ENCODE peak calls at places on chromosomes 2 and 18, in seven cellular contexts. J is fibroblast of lung, I is pancreas, E is GM10248, D is fibroblast of the aortic adventitia, O is tibial artery, V is kidney. Q is an unnamed sample.

GRCh38 chr18:48306838-48307237 is 102.3 kb downstream of the ZBTB7C start:
- DNase-seq in O (no peak), D (no peak), J (no peak), E (no peak), V (no peak), I (no peak), Q (no peak)

GRCh38 chr2:43269074-43269572 is 42.7 kb upstream of the ZFP36L2 start:
- DNase-seq in O (peak), E (no peak), I (no peak), V (peak), D (peak), J (peak), Q (peak)

GRCh38 chr2:201149064-201149820 is 33.3 kb downstream of the CFLAR start:
- DNase-seq in O (no peak), V (no peak), J (peak), I (no peak), E (no peak), D (peak), Q (peak)

GRCh38 chr2:79909521-79909920 is 395.0 kb downstream of the LRRTM1 start:
- DNase-seq in O (no peak), J (no peak), E (no peak), V (no peak), I (no peak), D (no peak), Q (no peak)

GRCh38 chr2:221402072-221402471 is 170.0 kb downstream of the EPHA4 start:
- DNase-seq in E (no peak), D (peak), J (no peak), O (no peak), V (no peak), I (no peak), Q (peak)

GRCh38 chr18:48135436-48135966 is 205.0 kb upstream of the SMAD2 start:
- DNase-seq in E (no peak), D (no peak), I (no peak), J (no peak), O (peak), V (no peak), Q (no peak)

GRCh38 chr18:7467708-7468466 is 99.2 kb upstream of the PTPRM start:
- DNase-seq in E (no peak), V (no peak), O (no peak), J (peak), I (no peak), D (no peak), Q (no peak)

GRCh38 chr2:6181525-6182270 is 489.5 kb downstream of the SOX11 start:
- DNase-seq in O (no peak), I (no peak), D (peak), E (no peak), J (peak), V (no peak), Q (no peak)

GRCh38 chr18:13449651-13450050 is 231.1 kb downstream of the LDLRAD4 start:
- DNase-seq in E (no peak), O (no peak), D (no peak), I (no peak), J (no peak), V (no peak), Q (no peak)

GRCh38 chr2:71452565-71452964 is 796 bp upstream of the DYSF start:
- DNase-seq in O (no peak), V (no peak), J (peak), D (peak), I (no peak), E (no peak), Q (peak)

GRCh38 chr2:185583058-185583816 is 155.4 kb upstream of the FSIP2 start:
- DNase-seq in E (no peak), D (peak), I (no peak), V (peak), O (no peak), J (peak), Q (no peak)

GRCh38 chr18:9643549-9643948 is 29.2 kb upstream of the PPP4R1 start:
- DNase-seq in O (no peak), J (peak), E (no peak), D (peak), V (no peak), I (no peak), Q (peak)

GRCh38 chr18:44887227-44887631 is 206.5 kb downstream of the SETBP1 start:
- DNase-seq in E (peak), J (no peak), D (peak), V (no peak), I (no peak), O (no peak), Q (peak)

GRCh38 chr2:100588071-100588786 is 25.4 kb downstream of the PDCL3 start:
- DNase-seq in V (no peak), E (peak), D (peak), J (peak), O (no peak), I (no peak), Q (peak)

GRCh38 chr2:197575987-197576386 is 60.1 kb downstream of the MOB4 start:
- DNase-seq in O (peak), E (no peak), I (no peak), V (no peak), J (peak), D (peak), Q (peak)

GRCh38 chr2:150485114-150485870 is 2.2 kb downstream of the RND3 start:
- DNase-seq in I (peak), V (peak), J (peak), E (peak), D (peak), O (peak), Q (peak)

DNA sequence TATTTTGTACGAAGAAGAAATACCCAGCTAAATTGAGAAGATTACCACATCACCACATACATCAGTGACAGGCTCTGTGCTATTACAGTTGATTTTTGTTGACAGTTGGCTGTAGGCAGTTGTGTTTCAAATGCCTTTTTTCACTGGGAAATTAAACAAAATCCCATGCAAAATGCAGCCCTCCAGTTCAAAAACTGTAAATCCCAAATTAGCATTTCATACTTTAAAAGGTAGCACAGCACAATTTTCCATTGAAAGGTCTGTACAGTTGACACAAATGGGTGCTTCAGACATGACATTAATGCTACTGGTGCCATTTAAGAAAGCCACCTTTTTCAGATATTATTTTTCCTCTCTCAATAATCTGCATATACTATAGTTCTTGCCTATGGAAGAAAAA is 807.2 kb downstream of the BCL11A start:
- DNase-seq in D (no peak), E (no peak), V (no peak), O (no peak), I (no peak), J (no peak), Q (no peak)
- TF ChIP-seq CTCF in D (no peak), E (no peak), V (no peak), O (no peak), I (no peak), J (no peak), Q (no peak)

GRCh38 chr18:62566199-62566598 is 43.4 kb downstream of the ZCCHC2 start:
- DNase-seq in I (no peak), J (peak), D (peak), E (no peak), O (no peak), V (no peak), Q (no peak)
- TF ChIP-seq CTCF in I (no peak), J (peak), D (peak), E (peak), O (peak), V (peak), Q (peak)

GRCh38 chr2:98632351-98632750 is 24.0 kb downstream of the UNC50 start:
- DNase-seq in D (no peak), E (no peak), J (no peak), O (no peak), V (no peak), I (no peak), Q (no peak)

GRCh38 chr2:98637401-98638144 is 29.2 kb downstream of the UNC50 start:
- DNase-seq in D (no peak), V (no peak), J (no peak), O (no peak), I (no peak), E (peak), Q (no peak)

DNA sequence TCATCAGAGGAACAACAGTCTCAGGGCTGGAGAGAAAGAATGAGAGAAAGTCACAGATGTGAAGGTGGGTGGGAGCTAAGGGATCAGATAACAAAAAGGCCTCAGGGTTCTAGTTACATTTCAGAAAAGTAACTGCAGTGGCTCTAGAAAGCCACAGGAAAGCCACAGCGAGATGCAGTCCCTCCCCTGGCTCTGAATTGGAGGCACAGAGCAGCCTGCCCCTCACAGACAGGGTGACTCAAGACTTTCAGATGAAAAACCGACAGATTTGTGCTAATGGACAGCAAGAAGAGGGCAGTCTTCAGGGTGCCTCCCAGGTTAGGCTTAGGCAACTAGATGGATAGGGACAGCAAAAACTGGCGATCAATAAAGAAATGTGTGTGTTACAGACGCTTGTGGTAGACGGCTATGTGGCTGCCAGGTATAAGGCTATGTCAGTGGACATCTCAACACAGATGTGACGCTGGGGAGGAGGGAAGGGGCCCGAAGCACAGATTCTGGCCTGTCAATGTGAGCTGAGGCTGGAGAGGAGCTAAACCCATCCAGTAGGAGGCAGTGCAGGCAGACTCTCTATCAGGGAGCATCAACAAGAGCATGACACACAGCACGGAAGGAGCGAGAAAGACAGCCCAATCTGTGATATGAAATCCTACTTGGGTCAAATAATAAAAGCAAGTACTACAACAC is 26.2 kb downstream of the UNC50 start:
- DNase-seq in J (peak), V (no peak), E (no peak), I (no peak), D (no peak), O (no peak), Q (no peak)
- TF ChIP-seq CTCF in J (peak), V (no peak), E (peak), I (no peak), D (no peak), O (no peak), Q (peak)

GRCh38 chr2:41504532-41504931 is 543.3 kb upstream of the PKDCC start:
- DNase-seq in I (no peak), O (no peak), V (no peak), E (no peak), D (no peak), J (no peak), Q (no peak)

DNA sequence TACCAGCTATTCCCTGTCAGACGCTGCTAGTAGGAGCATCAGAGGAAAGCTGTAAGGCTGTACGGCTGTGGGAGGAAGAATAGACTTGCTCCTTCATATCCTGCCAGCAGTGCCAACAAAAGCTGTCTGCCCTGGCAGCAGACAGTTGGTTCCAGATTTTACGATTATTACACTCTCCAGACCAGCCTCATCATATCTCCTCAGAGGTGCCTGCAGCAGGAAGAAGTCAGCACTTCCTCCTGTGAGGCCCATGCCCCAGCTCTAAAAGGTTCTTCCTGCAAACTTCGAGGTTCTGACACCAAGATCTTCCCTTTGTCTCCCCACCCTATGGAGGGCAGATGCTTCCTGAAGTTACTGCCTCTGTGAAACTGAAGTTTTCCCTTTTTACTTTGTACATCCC is 537.7 kb upstream of the PKDCC start:
- DNase-seq in J (no peak), V (no peak), E (no peak), I (no peak), O (no peak), D (no peak), Q (no peak)
- TF ChIP-seq CTCF in J (no peak), V (no peak), E (no peak), I (no peak), O (no peak), D (no peak), Q (no peak)

DNA sequence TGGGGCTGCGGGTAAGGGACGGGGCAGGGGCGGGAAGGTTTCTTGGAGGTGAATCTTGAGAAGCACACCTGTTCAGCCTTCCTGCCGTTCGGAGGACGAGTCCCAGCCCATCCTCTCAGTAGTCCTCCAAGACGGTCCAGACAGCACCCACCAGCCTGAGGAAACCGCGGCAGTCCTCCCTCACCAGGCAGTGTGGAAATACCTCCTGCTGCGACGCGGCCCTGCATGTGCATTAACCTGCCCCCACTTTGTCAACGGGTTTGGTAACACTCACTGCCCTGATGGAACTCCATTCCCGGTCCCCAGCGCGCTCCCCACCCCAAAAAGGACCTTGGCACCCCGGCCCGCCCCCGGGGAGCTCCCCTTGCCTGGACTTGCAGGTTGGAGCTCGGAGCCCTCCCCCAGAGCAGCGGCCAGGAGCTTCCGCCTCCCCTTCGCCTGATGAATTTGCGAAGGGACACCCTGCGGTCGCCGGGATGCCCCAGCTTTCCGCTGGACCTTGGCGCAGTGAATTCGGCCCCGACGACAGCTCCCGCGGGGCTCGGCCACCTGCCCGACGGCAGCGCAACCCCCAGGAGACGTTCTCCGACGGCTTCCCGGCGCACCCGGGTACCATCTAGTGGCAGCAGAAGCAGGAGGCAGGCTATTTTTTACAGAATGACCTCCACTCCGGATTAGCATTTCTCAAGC is 31.5 kb downstream of the ACVR1C start:
- DNase-seq in V (peak), I (peak), D (peak), E (peak), J (peak), O (peak), Q (no peak)
- TF ChIP-seq CTCF in V (peak), I (no peak), D (peak), E (peak), J (peak), O (peak), Q (peak)

DNA sequence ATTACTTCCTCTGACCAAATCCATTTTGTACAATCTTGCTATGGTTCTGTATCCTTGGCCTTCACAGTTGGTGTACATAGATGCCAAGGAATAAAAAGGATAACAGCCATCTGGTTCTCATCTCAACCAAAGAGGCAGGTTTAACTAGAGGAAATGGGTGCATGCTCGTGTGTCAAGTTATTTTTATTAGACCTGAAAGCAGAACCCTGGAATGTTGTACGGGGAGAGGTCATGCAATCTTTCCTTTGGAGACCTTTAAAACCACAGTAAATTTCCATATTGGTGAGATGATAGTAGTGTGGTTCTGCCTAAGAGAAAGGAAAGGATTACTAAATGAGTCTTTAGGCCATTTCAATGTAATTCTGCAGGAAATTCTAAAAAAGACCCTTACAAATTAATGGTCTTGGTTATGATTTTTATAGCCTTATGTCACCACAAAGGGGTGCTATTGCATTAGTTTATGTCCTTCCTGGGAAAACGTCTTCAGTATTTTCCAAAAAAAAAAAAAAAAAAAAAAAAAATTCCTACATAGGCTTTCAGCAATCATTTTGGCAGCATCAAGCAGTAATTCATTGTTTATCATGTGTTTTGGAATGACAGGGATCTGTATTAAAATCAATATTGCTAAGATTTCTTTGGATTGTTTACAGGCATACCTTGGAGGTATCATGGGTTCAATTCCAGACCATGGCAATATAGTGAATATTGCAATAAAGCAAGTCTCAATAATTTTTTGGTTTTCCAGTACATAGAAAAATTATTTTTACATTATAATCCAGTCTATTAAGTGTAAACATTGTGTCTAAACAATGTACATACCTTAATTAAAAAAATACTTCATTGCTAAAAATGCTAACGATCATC is 270.8 kb downstream of the NYAP2 start:
- DNase-seq in D (peak), E (no peak), J (peak), I (no peak), O (no peak), V (no peak), Q (peak)
- TF ChIP-seq CTCF in D (peak), E (no peak), J (peak), I (no peak), O (peak), V (peak), Q (peak)

GRCh38 chr2:54859416-54859815 is 136.0 kb downstream of the EML6 start:
- DNase-seq in J (no peak), D (no peak), V (no peak), E (no peak), O (no peak), I (no peak), Q (no peak)
- TF ChIP-seq CTCF in J (no peak), D (no peak), V (no peak), E (no peak), O (no peak), I (no peak), Q (no peak)

GRCh38 chr2:46878240-46878877 is 37.2 kb downstream of the MCFD2 start:
- DNase-seq in V (no peak), J (no peak), E (no peak), I (no peak), D (no peak), O (no peak), Q (no peak)
- TF ChIP-seq CTCF in V (no peak), J (no peak), E (no peak), I (no peak), D (no peak), O (no peak), Q (no peak)

DNA sequence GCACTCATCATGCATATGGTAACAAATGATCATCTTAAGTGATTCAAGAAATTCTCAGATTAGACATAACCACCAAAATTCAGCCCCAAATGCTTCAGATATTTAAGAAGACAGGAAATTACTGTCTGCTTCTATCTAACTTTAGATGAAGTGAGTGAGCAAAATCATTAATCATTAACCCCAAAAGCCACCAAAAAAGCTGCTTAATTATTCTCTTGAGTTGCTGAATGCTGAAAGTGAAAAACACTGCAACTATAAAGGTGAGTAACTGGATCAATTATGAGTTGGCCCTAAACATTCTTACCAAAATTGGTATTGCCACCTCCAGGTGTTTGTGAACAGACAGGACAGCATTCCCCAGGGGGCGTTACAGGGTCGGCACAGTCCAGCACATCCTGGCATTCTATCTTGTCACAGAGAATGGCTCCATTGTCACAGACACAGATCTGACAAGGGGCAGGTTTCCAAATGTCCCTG is 69.6 kb downstream of the COL5A2 start:
- DNase-seq in E (no peak), D (no peak), O (no peak), J (no peak), V (no peak), I (no peak), Q (no peak)
- TF ChIP-seq CTCF in E (no peak), D (no peak), O (no peak), J (no peak), V (no peak), I (no peak), Q (peak)

Q was measured in HFFc6.